ENCODE peak calls at places on chromosomes 11 and 22, in five cellular contexts. One of them, this sample, is unnamed.

GRCh38 chr11:106091480-106092123 is 14.1 kb downstream of the AASDHPPT start:
- DNase-seq in HepG2: no peak
- DNase-seq in HCT116: no peak
- DNase-seq in GM12878: peak; percentile 56
- DNase-seq in WTC11: no peak
- DNase-seq in this sample: no peak

GRCh38 chr11:113242767-113243397 is 71.5 kb upstream of the TTC12 start:
- DNase-seq in WTC11: no peak
- DNase-seq in HepG2: no peak
- DNase-seq in GM12878: no peak
- DNase-seq in HCT116: no peak
- DNase-seq in this sample: no peak

GRCh38 chr11:132058211-132058772 is 687.9 kb downstream of the NTM start:
- DNase-seq in HepG2: no peak
- DNase-seq in HCT116: no peak
- DNase-seq in WTC11: no peak
- DNase-seq in GM12878: no peak
- DNase-seq in this sample: no peak

GRCh38 chr11:129853508-129854228 is 38.0 kb downstream of the TMEM45B start:
- DNase-seq in GM12878: no peak
- DNase-seq in HepG2: peak; percentile 85
- DNase-seq in HCT116: no peak
- DNase-seq in WTC11: no peak
- DNase-seq in this sample: no peak

GRCh38 chr11:2825886-2826678 is 59.5 kb downstream of the CDKN1C start:
- DNase-seq in HCT116: no peak
- DNase-seq in WTC11: no peak
- DNase-seq in GM12878: no peak
- DNase-seq in HepG2: peak; percentile 60
- DNase-seq in this sample: no peak

GRCh38 chr22:25002241-25002985 is 49.9 kb downstream of the KIAA1671 start:
- DNase-seq in HCT116: no peak
- DNase-seq in HepG2: peak; percentile 35
- DNase-seq in WTC11: no peak
- DNase-seq in GM12878: no peak
- DNase-seq in this sample: no peak

GRCh38 chr22:30870451-30871345 is 97.9 kb downstream of the MORC2 start:
- DNase-seq in WTC11: no peak
- DNase-seq in HCT116: no peak
- DNase-seq in HepG2: no peak
- DNase-seq in GM12878: no peak
- DNase-seq in this sample: no peak

GRCh38 chr11:90803366-90803765 is 580.5 kb upstream of the CHORDC1 start:
- DNase-seq in HCT116: no peak
- DNase-seq in HepG2: no peak
- DNase-seq in GM12878: no peak
- DNase-seq in WTC11: no peak
- DNase-seq in this sample: no peak

GRCh38 chr11:99257131-99257530 is 236.4 kb downstream of the CNTN5 start:
- DNase-seq in HepG2: peak; percentile 72
- DNase-seq in WTC11: no peak
- DNase-seq in GM12878: no peak
- DNase-seq in HCT116: no peak
- DNase-seq in this sample: no peak

GRCh38 chr22:23288301-23289129 is 108.2 kb downstream of the BCR start:
- DNase-seq in HCT116: no peak
- DNase-seq in HepG2: no peak
- DNase-seq in GM12878: no peak
- DNase-seq in WTC11: no peak
- DNase-seq in this sample: no peak

GRCh38 chr11:34243620-34244493 is 114.0 kb downstream of the ABTB2 start:
- DNase-seq in HCT116: peak; percentile 71
- DNase-seq in WTC11: no peak
- DNase-seq in HepG2: no peak
- DNase-seq in GM12878: peak; percentile 86
- DNase-seq in this sample: no peak

GRCh38 chr11:116893906-116894305 is 56.5 kb upstream of the APOA1 start:
- DNase-seq in WTC11: no peak
- DNase-seq in HCT116: no peak
- DNase-seq in GM12878: no peak
- DNase-seq in HepG2: no peak
- DNase-seq in this sample: no peak

GRCh38 chr22:25051983-25052710 is 99.6 kb downstream of the KIAA1671 start:
- DNase-seq in HepG2: peak; percentile 8
- DNase-seq in GM12878: no peak
- DNase-seq in WTC11: no peak
- DNase-seq in HCT116: no peak
- DNase-seq in this sample: no peak

GRCh38 chr11:32613500-32614151 is 30.0 kb downstream of the EIF3M start:
- DNase-seq in WTC11: no peak
- DNase-seq in HepG2: peak; percentile 35
- DNase-seq in GM12878: peak; percentile 15
- DNase-seq in HCT116: no peak
- DNase-seq in this sample: no peak

GRCh38 chr11:17813391-17814059 is 78.9 kb downstream of the KCNC1 start:
- DNase-seq in HCT116: no peak
- DNase-seq in HepG2: no peak
- DNase-seq in GM12878: no peak
- DNase-seq in WTC11: no peak
- DNase-seq in this sample: no peak

GRCh38 chr22:50012201-50013181 is at the start of gene IL17REL:
- DNase-seq in WTC11: no peak
- DNase-seq in GM12878: no peak
- DNase-seq in HCT116: no peak
- DNase-seq in HepG2: no peak
- DNase-seq in this sample: no peak

GRCh38 chr11:27857588-27857987 is 157.3 kb upstream of the BDNF start:
- DNase-seq in HepG2: no peak
- DNase-seq in HCT116: no peak
- DNase-seq in GM12878: no peak
- DNase-seq in WTC11: no peak
- DNase-seq in this sample: no peak

GRCh38 chr11:2156416-2157182 is 4.4 kb downstream of the INS start:
- DNase-seq in HCT116: no peak
- DNase-seq in WTC11: peak; percentile 86
- DNase-seq in GM12878: no peak
- DNase-seq in HepG2: peak; percentile 42
- DNase-seq in this sample: peak; percentile 83

GRCh38 chr11:12235549-12235944 is 125.2 kb downstream of the MICAL2 start:
- DNase-seq in WTC11: no peak
- DNase-seq in HCT116: no peak
- DNase-seq in GM12878: no peak
- DNase-seq in HepG2: peak; percentile 69
- DNase-seq in this sample: no peak

GRCh38 chr11:65429069-65429681 is 6.6 kb downstream of the NEAT1 start:
- DNase-seq in WTC11: no peak
- DNase-seq in HepG2: no peak
- DNase-seq in HCT116: no peak
- DNase-seq in GM12878: no peak
- DNase-seq in this sample: no peak

GRCh38 chr22:43356881-43357280 is 13.7 kb upstream of the SCUBE1 start:
- DNase-seq in HCT116: no peak
- DNase-seq in WTC11: no peak
- DNase-seq in GM12878: no peak
- DNase-seq in HepG2: no peak
- DNase-seq in this sample: no peak

GRCh38 chr11:114559425-114560310 is at the start of gene NXPE1:
- DNase-seq in HepG2: no peak
- DNase-seq in GM12878: no peak
- DNase-seq in WTC11: no peak
- DNase-seq in HCT116: no peak
- DNase-seq in this sample: no peak

GRCh38 chr11:74182635-74183034 is 11.5 kb downstream of the PPME1 start:
- DNase-seq in GM12878: no peak
- DNase-seq in HepG2: no peak
- DNase-seq in WTC11: no peak
- DNase-seq in HCT116: no peak
- DNase-seq in this sample: no peak

GRCh38 chr11:86674965-86675364 is 2.5 kb upstream of the ME3 start:
- DNase-seq in WTC11: no peak
- DNase-seq in HepG2: no peak
- DNase-seq in GM12878: no peak
- DNase-seq in HCT116: no peak
- DNase-seq in this sample: no peak

GRCh38 chr22:50613291-50613981 is 12.8 kb downstream of the MAPK8IP2 start:
- DNase-seq in HCT116: peak; percentile 68
- DNase-seq in WTC11: no peak
- DNase-seq in HepG2: peak; percentile 71
- DNase-seq in GM12878: no peak
- DNase-seq in this sample: no peak

GRCh38 chr22:47918936-47919505 is 1156.6 kb downstream of the TBC1D22A start:
- DNase-seq in WTC11: no peak
- DNase-seq in HCT116: no peak
- DNase-seq in GM12878: no peak
- DNase-seq in HepG2: no peak
- DNase-seq in this sample: no peak

GRCh38 chr11:101478587-101479375 is 105.0 kb downstream of the TRPC6 start:
- DNase-seq in GM12878: no peak
- DNase-seq in HCT116: no peak
- DNase-seq in WTC11: no peak
- DNase-seq in HepG2: no peak
- DNase-seq in this sample: no peak

GRCh38 chr11:33303541-33303940 is 46.4 kb downstream of the HIPK3 start:
- DNase-seq in GM12878: no peak
- DNase-seq in WTC11: no peak
- DNase-seq in HCT116: no peak
- DNase-seq in HepG2: no peak
- DNase-seq in this sample: no peak

GRCh38 chr11:16791494-16791961 is 53.1 kb downstream of the C11orf58 start:
- DNase-seq in WTC11: no peak
- DNase-seq in HepG2: peak; percentile 24
- DNase-seq in HCT116: peak; percentile 62
- DNase-seq in GM12878: no peak
- DNase-seq in this sample: no peak

GRCh38 chr11:111730031-111730430 is 36.2 kb downstream of the PPP2R1B start:
- DNase-seq in WTC11: no peak
- DNase-seq in HepG2: no peak
- DNase-seq in HCT116: no peak
- DNase-seq in GM12878: no peak
- DNase-seq in this sample: no peak

DNA sequence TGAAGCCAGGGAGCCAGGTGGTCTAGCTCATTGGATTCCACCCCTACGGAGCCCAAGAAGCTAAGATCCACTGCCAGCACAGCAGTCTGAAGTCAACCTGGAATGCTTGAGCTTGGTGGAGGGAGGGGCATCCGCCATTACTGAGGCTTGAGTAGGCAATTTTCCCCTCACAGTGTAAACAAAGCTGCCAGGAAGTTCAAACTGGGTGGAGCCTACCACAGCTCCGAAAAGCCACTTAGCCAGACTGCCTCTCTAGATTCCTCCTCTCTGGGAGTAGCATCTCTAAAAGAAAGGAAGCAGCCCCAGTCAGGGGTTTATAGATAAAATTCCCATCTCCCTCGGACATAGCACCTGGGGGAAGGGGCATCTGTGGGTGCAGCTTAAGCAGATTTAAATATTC is 620.3 kb downstream of the NELL1 start:
- DNase-seq in WTC11: peak; percentile 21
- DNase-seq in HCT116: no peak
- DNase-seq in GM12878: no peak
- DNase-seq in HepG2: no peak
- DNase-seq in this sample: no peak
- TF ChIP-seq SP1 in WTC11: no peak
- TF ChIP-seq SP1 in HCT116: no peak
- TF ChIP-seq SP1 in GM12878: no peak
- TF ChIP-seq SP1 in HepG2: no peak
- TF ChIP-seq SP1 in this sample: no peak

GRCh38 chr11:119683783-119684182 is 45.2 kb downstream of the NECTIN1 start:
- DNase-seq in HCT116: no peak
- DNase-seq in HepG2: no peak
- DNase-seq in GM12878: no peak
- DNase-seq in WTC11: no peak
- DNase-seq in this sample: no peak
- TF ChIP-seq SP1 in HCT116: no peak
- TF ChIP-seq SP1 in HepG2: no peak
- TF ChIP-seq SP1 in GM12878: no peak
- TF ChIP-seq SP1 in WTC11: no peak
- TF ChIP-seq SP1 in this sample: no peak

GRCh38 chr11:19651654-19652053 is 61.0 kb upstream of the NAV2 start:
- DNase-seq in GM12878: no peak
- DNase-seq in HepG2: no peak
- DNase-seq in WTC11: no peak
- DNase-seq in HCT116: no peak
- DNase-seq in this sample: no peak

GRCh38 chr11:19656140-19656541 is 56.5 kb upstream of the NAV2 start:
- DNase-seq in HepG2: no peak
- DNase-seq in GM12878: no peak
- DNase-seq in HCT116: no peak
- DNase-seq in WTC11: no peak
- DNase-seq in this sample: no peak

GRCh38 chr11:19650929-19651487 is 61.6 kb upstream of the NAV2 start:
- DNase-seq in WTC11: no peak
- DNase-seq in HCT116: no peak
- DNase-seq in GM12878: no peak
- DNase-seq in HepG2: no peak
- DNase-seq in this sample: no peak

GRCh38 chr11:19648321-19648720 is 64.3 kb upstream of the NAV2 start:
- DNase-seq in HepG2: no peak
- DNase-seq in GM12878: no peak
- DNase-seq in WTC11: no peak
- DNase-seq in HCT116: no peak
- DNase-seq in this sample: no peak

GRCh38 chr11:19652976-19653375 is 59.7 kb upstream of the NAV2 start:
- DNase-seq in HepG2: no peak
- DNase-seq in WTC11: no peak
- DNase-seq in GM12878: no peak
- DNase-seq in HCT116: no peak
- DNase-seq in this sample: no peak
- TF ChIP-seq SP1 in HepG2: no peak
- TF ChIP-seq SP1 in WTC11: no peak
- TF ChIP-seq SP1 in GM12878: no peak
- TF ChIP-seq SP1 in HCT116: no peak
- TF ChIP-seq SP1 in this sample: no peak

DNA sequence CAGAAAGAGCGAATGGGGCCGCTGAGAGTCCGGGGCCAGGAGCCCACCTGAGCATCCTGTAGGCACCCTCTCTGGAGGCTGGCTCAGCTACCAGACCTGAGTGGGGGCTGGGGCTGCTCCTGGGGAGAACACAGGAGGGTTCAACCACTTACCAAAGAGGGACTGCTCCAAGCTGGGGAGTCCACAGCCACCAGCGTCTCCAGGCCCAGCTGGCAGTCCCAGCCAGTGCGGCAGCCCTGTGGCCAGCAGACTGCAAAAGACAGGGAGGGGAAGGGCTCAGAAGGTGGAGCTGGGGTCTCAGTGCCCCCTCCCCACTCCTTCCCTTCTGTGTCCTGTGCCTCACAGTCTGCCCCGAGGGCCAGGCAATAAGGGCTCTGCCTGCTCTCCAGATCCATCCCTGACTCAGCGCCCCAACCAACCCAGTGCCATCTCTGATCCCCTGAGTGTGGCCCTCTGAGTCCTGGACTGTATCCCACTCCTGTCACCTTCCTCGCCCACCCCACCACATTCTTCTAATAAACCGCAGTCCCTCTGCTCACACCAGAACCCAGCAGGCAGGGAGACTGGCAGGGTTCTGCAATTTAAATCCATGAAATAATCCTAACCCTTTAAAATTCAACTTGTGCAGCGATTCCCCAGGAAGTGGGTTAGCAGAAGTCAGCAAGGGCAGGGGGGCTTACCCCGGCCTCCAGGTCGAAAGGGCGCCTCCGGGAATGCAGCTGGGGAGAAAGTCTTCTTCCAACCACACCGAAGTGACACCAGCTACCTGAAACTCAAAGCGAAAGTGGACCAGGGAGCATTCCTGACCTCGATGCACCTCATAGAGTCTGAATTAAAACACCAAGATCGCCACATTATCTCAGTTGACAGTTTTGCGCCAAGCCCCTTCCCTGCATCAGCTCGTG is 13.3 kb downstream of the CHST1 start:
- DNase-seq in HepG2: no peak
- DNase-seq in HCT116: no peak
- DNase-seq in GM12878: no peak
- DNase-seq in WTC11: no peak
- DNase-seq in this sample: no peak
- TF ChIP-seq SP1 in HepG2: no peak
- TF ChIP-seq SP1 in HCT116: no peak
- TF ChIP-seq SP1 in GM12878: no peak
- TF ChIP-seq SP1 in WTC11: no peak
- TF ChIP-seq SP1 in this sample: no peak